ENCODE peak calls at places on chromosomes 5 and 9, in five cellular contexts. D, C, E, V and W are unnamed samples.

GRCh38 chr9:127380479-127380878 is 16.5 kb upstream of the SLC2A8 start:
- DNase-seq in V (no peak), E (no peak), C (no peak), D (no peak), W (no peak)

GRCh38 chr5:167899490-167899889 is 392.0 kb upstream of the WWC1 start:
- DNase-seq in C (no peak), E (no peak), V (no peak), D (peak), W (no peak)

GRCh38 chr5:94884294-94884693 is 265.8 kb downstream of the SLF1 start:
- DNase-seq in D (no peak), C (peak), V (no peak), E (no peak), W (peak)

GRCh38 chr5:37896159-37896558 is 56.3 kb upstream of the GDNF start:
- DNase-seq in D (no peak), C (no peak), E (no peak), V (no peak), W (no peak)

GRCh38 chr9:116859763-116860162 is 172.7 kb downstream of the TRIM32 start:
- DNase-seq in V (no peak), D (no peak), C (no peak), E (no peak), W (no peak)

GRCh38 chr5:158174918-158175663 is 316.1 kb upstream of the CLINT1 start:
- DNase-seq in C (peak), D (peak), V (peak), E (peak), W (peak)

GRCh38 chr5:67029481-67029880 is 167.1 kb downstream of the CD180 start:
- DNase-seq in V (no peak), E (no peak), C (no peak), D (no peak), W (no peak)

GRCh38 chr5:123651234-123651633 is 139.3 kb downstream of the CSNK1G3 start:
- DNase-seq in E (no peak), V (no peak), D (no peak), C (no peak), W (no peak)

GRCh38 chr5:34562791-34563190 is 93.3 kb upstream of the RAI14 start:
- DNase-seq in V (no peak), D (no peak), C (no peak), E (no peak), W (no peak)

GRCh38 chr5:154714271-154714986 is 40.7 kb upstream of the LARP1 start:
- DNase-seq in D (peak), C (no peak), E (no peak), V (no peak), W (no peak)

GRCh38 chr9:137905740-137906139 is 28.2 kb downstream of the CACNA1B start:
- DNase-seq in E (no peak), C (no peak), D (no peak), V (no peak), W (peak)

GRCh38 chr9:110531776-110532175 is 47.8 kb downstream of the SVEP1 start:
- DNase-seq in C (no peak), V (no peak), E (no peak), D (peak), W (peak)

GRCh38 chr5:142915840-142916424 is 145.8 kb downstream of the ARHGAP26 start:
- DNase-seq in E (peak), V (peak), C (peak), D (peak), W (peak)

GRCh38 chr5:109516385-109516784 is 106.6 kb upstream of the PJA2 start:
- DNase-seq in C (no peak), D (peak), E (no peak), V (no peak), W (no peak)

GRCh38 chr9:88781500-88782391 is 209.5 kb upstream of the S1PR3 start:
- DNase-seq in D (peak), V (no peak), C (peak), E (no peak), W (peak)

GRCh38 chr5:108935602-108936001 is 187.9 kb downstream of the FER start:
- DNase-seq in V (no peak), E (no peak), C (no peak), D (no peak), W (no peak)

GRCh38 chr9:91164724-91165520 is 196.8 kb downstream of the AUH start:
- DNase-seq in C (no peak), E (no peak), D (peak), V (no peak), W (peak)

GRCh38 chr9:93826209-93826608 is 128.9 kb downstream of the BARX1 start:
- DNase-seq in V (no peak), C (peak), E (peak), D (no peak), W (no peak)

GRCh38 chr9:23851024-23851629 is 25.1 kb upstream of the ELAVL2 start:
- DNase-seq in V (peak), C (peak), D (peak), E (peak), W (peak)

GRCh38 chr5:74975582-74975981 is 76.8 kb downstream of the GCNT4 start:
- DNase-seq in C (no peak), D (no peak), E (no peak), V (no peak), W (no peak)

GRCh38 chr9:134189475-134190231 is 25.3 kb upstream of the RNU6ATAC start:
- DNase-seq in E (no peak), V (no peak), C (no peak), D (no peak), W (no peak)

GRCh38 chr9:100595391-100596199 is 17.7 kb downstream of the CAVIN4 start:
- DNase-seq in D (peak), C (no peak), E (no peak), V (peak), W (peak)

GRCh38 chr9:137311971-137312851 is 10.1 kb upstream of the NRARP start:
- DNase-seq in V (no peak), C (no peak), D (no peak), E (no peak), W (no peak)

GRCh38 chr5:28927559-28928326 is 1889.4 kb upstream of the CDH9 start:
- DNase-seq in E (no peak), C (no peak), V (no peak), D (no peak), W (no peak)

GRCh38 chr5:146402949-146403348 is 44.2 kb upstream of the TCERG1 start:
- DNase-seq in C (no peak), D (no peak), E (no peak), V (no peak), W (peak)

GRCh38 chr9:90787771-90788460 is 13.7 kb upstream of the SYK start:
- DNase-seq in D (no peak), C (no peak), V (no peak), E (no peak), W (no peak)

GRCh38 chr9:16321461-16322119 is 548.9 kb downstream of the BNC2 start:
- DNase-seq in D (peak), V (no peak), E (no peak), C (peak), W (no peak)

GRCh38 chr5:150320048-150320555 is 17.4 kb upstream of the ARSI start:
- DNase-seq in E (no peak), V (no peak), C (no peak), D (peak), W (peak)

GRCh38 chr9:133169102-133169501 is 5.4 kb upstream of the GBGT1 start:
- DNase-seq in C (no peak), E (no peak), D (no peak), V (no peak), W (no peak)

GRCh38 chr5:58274199-58274598 is 185.7 kb downstream of the PLK2 start:
- DNase-seq in E (no peak), C (no peak), V (no peak), D (no peak), W (no peak)

GRCh38 chr9:14318934-14319513 is 5.1 kb upstream of the NFIB start:
- DNase-seq in C (no peak), D (no peak), V (no peak), E (no peak), W (no peak)

GRCh38 chr9:69599232-69599971 is 72.8 kb downstream of the APBA1 start:
- DNase-seq in D (no peak), V (no peak), E (no peak), C (no peak), W (peak)

GRCh38 chr5:174074369-174074768 is 28.9 kb downstream of the NSG2 start:
- DNase-seq in D (no peak), V (no peak), C (no peak), E (no peak), W (no peak)

GRCh38 chr5:141851195-141851874 is 26.9 kb downstream of the PCDH1 start:
- DNase-seq in D (no peak), C (no peak), E (no peak), V (no peak), W (no peak)

GRCh38 chr5:141850183-141850768 is 27.9 kb downstream of the PCDH1 start:
- DNase-seq in C (no peak), V (peak), E (no peak), D (no peak), W (peak)

GRCh38 chr5:141850786-141851185 is 27.4 kb downstream of the PCDH1 start:
- DNase-seq in V (no peak), D (no peak), C (peak), E (peak), W (peak)

GRCh38 chr5:141849371-141850182 is 28.6 kb downstream of the PCDH1 start:
- DNase-seq in V (peak), C (peak), E (peak), D (peak), W (peak)

DNA sequence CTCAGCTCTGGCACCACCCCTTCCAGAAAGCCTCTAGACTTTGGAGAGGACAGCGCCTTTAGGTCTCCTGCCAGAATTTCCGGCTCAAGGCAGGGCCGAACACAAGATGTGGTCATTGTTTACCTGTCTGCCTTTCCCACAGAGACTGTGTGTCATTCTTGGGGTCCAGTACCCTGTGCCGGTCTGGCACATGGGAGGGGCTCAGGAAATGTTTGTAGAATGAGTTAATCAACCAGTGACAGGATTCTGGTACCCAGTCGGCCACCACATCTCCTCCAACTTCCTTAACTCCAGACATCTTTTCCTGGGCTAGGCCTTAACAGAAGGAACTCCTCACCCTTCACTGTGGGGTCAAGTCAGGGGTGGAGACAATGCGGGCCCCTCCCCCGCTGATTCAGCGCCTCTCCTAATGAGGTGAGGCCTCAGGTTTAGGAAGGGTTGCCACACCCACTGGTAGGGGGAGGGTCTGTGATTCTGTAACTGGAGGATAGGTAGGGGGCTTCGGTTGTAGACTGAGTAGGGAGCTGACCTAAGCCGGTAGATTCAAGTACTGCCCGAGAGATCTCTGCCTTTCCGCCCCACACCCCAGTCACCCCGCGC is 29.3 kb downstream of the PCDH1 start:
- DNase-seq in E (peak), V (no peak), C (peak), D (peak), W (peak)
- H2AK5ac ChIP-seq in E (peak), V (peak), C (peak), D (peak), W (peak)

DNA sequence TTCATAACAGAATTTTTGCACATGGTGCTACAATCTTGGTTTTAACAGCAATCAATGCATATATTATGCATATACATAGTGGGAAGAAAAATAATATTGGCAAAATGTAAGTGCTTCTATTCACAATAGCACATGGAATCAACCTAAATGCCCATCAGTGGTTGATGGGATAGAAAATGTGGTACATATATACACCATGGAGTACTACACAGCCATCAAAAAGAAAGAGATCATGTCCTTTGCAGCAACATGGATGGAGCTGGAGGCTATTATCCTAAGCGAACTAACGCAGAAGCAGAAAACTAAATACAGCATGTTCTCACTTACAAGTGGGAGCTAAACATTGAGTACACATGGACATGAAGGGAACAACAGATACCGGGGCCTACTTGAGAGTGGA is 37.2 kb upstream of the TLX3 start:
- DNase-seq in E (no peak), V (no peak), C (no peak), D (no peak), W (no peak)
- H2AK5ac ChIP-seq in E (no peak), V (no peak), C (no peak), D (peak), W (no peak)

DNA sequence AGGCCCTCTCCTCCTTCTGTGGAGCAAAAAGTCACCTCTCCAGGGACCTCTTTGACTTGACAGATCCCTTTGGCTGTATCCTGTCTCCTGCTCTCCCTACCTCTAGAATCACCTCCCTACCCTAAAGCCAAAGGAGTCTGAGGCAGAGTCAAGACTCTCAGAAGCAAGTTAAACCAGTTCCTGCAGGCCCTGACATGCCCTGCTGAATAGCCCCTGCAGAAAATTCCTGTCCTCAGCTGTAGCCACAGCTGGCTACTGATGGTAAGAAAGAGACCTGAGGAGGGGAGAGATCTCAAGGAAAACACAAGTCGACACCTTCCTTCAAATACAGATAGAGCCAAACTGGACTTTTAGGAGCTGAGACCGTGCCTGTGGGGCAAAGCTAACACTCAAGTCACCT is 23.7 kb upstream of the UBAP2 start:
- DNase-seq in D (no peak), C (peak), E (no peak), V (no peak), W (peak)
- H2AK5ac ChIP-seq in D (peak), C (no peak), E (no peak), V (no peak), W (no peak)

GRCh38 chr5:72377920-72378635 is 57.9 kb downstream of the PTCD2 start:
- DNase-seq in D (no peak), E (no peak), V (no peak), C (no peak), W (no peak)
- H2AK5ac ChIP-seq in D (peak), E (no peak), V (no peak), C (no peak), W (no peak)

DNA sequence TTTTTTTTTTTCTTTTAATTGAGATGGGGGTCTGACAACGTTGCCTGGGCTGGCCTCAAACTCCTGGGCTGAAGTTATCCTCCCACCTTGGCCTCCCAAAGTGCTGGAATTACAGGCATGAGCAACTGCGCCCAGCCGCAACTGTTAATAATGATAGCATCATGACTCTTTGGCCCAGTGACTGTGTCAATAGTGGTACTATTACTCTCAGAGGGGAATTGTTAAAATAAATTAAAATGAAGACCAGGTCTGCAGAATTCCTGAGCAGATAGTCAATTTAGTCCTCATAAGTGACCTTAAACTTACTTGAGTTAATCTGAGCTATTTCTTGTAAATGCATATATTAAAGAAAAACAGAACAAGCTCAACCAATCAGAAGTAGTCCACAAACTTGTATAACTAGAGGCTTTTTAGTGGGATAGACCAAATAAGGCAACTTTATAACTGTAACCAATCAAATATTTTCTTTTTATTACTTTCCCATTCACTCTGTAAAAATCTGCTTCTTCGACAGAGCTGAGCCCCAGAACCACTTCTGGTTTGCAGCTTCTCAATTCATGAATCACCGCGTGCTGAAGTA is 1.7 kb upstream of the RECK start:
- DNase-seq in E (no peak), D (no peak), C (no peak), V (no peak), W (no peak)
- H2AK5ac ChIP-seq in E (no peak), D (no peak), C (no peak), V (no peak), W (no peak)

GRCh38 chr5:10353241-10354047 is at the start of gene MARCHF6:
- DNase-seq in V (peak), D (peak), C (peak), E (peak), W (peak)

GRCh38 chr5:10352404-10353240 is 873 bp upstream of the MARCHF6 start:
- DNase-seq in C (no peak), V (no peak), D (peak), E (no peak), W (peak)

GRCh38 chr5:10354048-10354872 is 765 bp downstream of the MARCHF6 start:
- DNase-seq in C (no peak), E (no peak), V (peak), D (peak), W (peak)

GRCh38 chr5:10351882-10352395 is 1.6 kb upstream of the MARCHF6 start:
- DNase-seq in C (no peak), D (no peak), V (no peak), E (no peak), W (no peak)

DNA sequence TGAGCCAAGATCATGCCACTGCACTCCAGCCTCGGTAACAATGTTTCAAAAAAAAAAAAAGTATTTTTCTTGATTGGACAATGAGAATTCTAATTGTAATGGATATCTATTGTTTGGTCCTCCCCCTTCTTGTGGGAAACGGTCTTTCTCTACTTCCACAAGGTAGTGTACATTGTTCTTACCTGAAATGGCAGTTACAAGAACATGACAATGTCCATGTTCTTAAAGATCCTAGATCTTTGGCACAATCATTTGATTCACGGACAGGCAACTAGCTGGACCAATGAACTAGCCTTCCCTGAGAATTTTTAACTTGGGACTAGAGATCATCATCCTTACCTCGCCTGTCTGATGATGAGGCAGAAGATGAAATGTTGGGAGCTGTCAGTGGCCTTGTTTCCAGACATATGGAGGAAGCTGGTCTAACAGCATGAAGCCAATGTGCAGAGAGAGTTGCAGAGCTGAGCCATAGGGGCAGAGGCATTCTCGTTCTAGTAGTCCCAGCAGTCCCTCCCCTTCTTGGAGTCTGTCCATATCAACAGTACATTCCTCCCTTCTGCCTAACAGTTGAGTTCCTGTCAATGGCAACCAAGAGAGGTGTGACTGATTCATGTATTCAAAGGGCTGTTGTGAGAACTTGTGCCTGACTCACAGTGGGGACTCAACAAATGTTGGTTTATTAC is 2.2 kb upstream of the MARCHF6 start:
- DNase-seq in C (no peak), V (no peak), D (peak), E (no peak), W (peak)
- H2AK5ac ChIP-seq in C (no peak), V (no peak), D (no peak), E (no peak), W (no peak)

GRCh38 chr9:4080889-4081548 is 218.8 kb downstream of the GLIS3 start:
- DNase-seq in E (no peak), D (no peak), V (no peak), C (peak), W (peak)
- H2AK5ac ChIP-seq in E (no peak), D (peak), V (no peak), C (no peak), W (no peak)